ENCODE peak calls at places on chromosomes 11 and 22, in ten cellular contexts. A is left lung; X is heart right ventricle; B is psoas muscle; F is RWPE2; W is upper lobe of right lung; L is Panc1; M is lower lobe of right lung; Y is CD4-positive, alpha-beta T cell; K is HepG2. U is an unnamed sample.

GRCh38 chr22:44261861-44262595 is 50.7 kb downstream of the SHISAL1 start:
- ATAC-seq in B (no peak), W (no peak), L (no peak), M (no peak), Y (no peak), K (no peak), X (peak; percentile 43), A (no peak), F (no peak), U (no peak)

GRCh38 chr22:23764931-23765881 is 2.4 kb downstream of the C22orf15 start:
- ATAC-seq in K (no peak), M (no peak), L (no peak), W (no peak), X (no peak), B (no peak), Y (no peak), A (no peak), F (no peak), U (no peak)

GRCh38 chr11:123640677-123641494 is 13.5 kb downstream of the SCN3B start:
- ATAC-seq in A (peak; percentile 88), F (peak; percentile 79), Y (peak; percentile 80), W (peak; percentile 85), X (peak; percentile 82), B (peak; percentile 91), L (peak; percentile 95), K (peak; percentile 97), M (peak; percentile 76), U (no peak)

GRCh38 chr11:73152861-73153483 is 10.9 kb upstream of the FCHSD2 start:
- ATAC-seq in Y (peak; percentile 79), W (no peak), M (peak; percentile 49), X (no peak), L (no peak), K (peak; percentile 56), F (peak; percentile 58), A (peak; percentile 4), B (peak; percentile 38), U (no peak)

GRCh38 chr11:75534291-75535038 is 8.7 kb upstream of the GDPD5 start:
- ATAC-seq in B (no peak), F (no peak), L (no peak), W (no peak), K (no peak), X (peak; percentile 25), M (no peak), A (no peak), Y (no peak), U (no peak)

GRCh38 chr11:119594639-119595249 is 134.3 kb downstream of the NECTIN1 start:
- ATAC-seq in M (peak; percentile 25), B (no peak), K (no peak), W (no peak), F (peak; percentile 40), X (no peak), A (peak; percentile 60), Y (no peak), L (no peak), U (no peak)

GRCh38 chr22:22404598-22405284 is 103.8 kb downstream of the ZNF280B start:
- ATAC-seq in L (no peak), B (no peak), Y (no peak), X (no peak), M (no peak), W (peak; percentile 19), A (no peak), K (no peak), F (no peak), U (no peak)

GRCh38 chr22:47032956-47033647 is 270.7 kb downstream of the TBC1D22A start:
- ATAC-seq in B (no peak), F (peak; percentile 81), X (no peak), K (no peak), L (no peak), A (peak; percentile 76), M (peak; percentile 75), Y (no peak), W (peak; percentile 68), U (peak; percentile 38)

GRCh38 chr11:587546-587945 is 11.3 kb downstream of the PHRF1 start:
- ATAC-seq in B (no peak), Y (no peak), M (no peak), A (no peak), F (peak; percentile 19), L (no peak), X (no peak), W (no peak), K (peak; percentile 56), U (no peak)

GRCh38 chr11:130124096-130124495 is 35.5 kb upstream of the ST14 start:
- ATAC-seq in K (peak; percentile 99), F (peak; percentile 95), X (peak; percentile 99), A (peak; percentile 94), M (peak; percentile 97), B (peak; percentile 86), L (peak; percentile 70), Y (no peak), W (peak; percentile 96), U (peak; percentile 97)

GRCh38 chr11:71381781-71382505 is 66.2 kb downstream of the DHCR7 start:
- ATAC-seq in L (no peak), B (no peak), X (no peak), K (no peak), M (no peak), W (no peak), A (no peak), F (no peak), Y (no peak), U (no peak)

GRCh38 chr11:74462009-74462408 is 5.3 kb downstream of the KCNE3 start:
- ATAC-seq in B (peak; percentile 57), K (peak; percentile 95), F (no peak), L (no peak), M (peak; percentile 94), W (peak; percentile 93), Y (no peak), A (peak; percentile 88), X (peak; percentile 94), U (peak; percentile 84)

GRCh38 chr11:34528072-34528471 is 14.5 kb upstream of the ELF5 start:
- ATAC-seq in K (peak; percentile 56), W (no peak), B (no peak), M (no peak), A (no peak), L (no peak), F (no peak), X (no peak), Y (no peak), U (no peak)

GRCh38 chr22:24976442-24977218 is 24.1 kb downstream of the KIAA1671 start:
- ATAC-seq in K (no peak), A (no peak), L (no peak), F (peak; percentile 32), Y (no peak), M (no peak), B (no peak), X (peak; percentile 3), W (no peak), U (no peak)

GRCh38 chr11:6695377-6695776 is 12.2 kb upstream of the MRPL17 start:
- ATAC-seq in B (peak; percentile 37), X (peak; percentile 93), L (no peak), M (peak; percentile 63), K (no peak), A (peak; percentile 79), F (no peak), Y (peak; percentile 44), W (peak; percentile 48), U (peak; percentile 84)

GRCh38 chr11:61082931-61083531 is 19.3 kb upstream of the CD5 start:
- ATAC-seq in W (peak; percentile 14), F (no peak), K (no peak), M (no peak), X (no peak), B (no peak), Y (peak; percentile 27), A (no peak), L (peak; percentile 13), U (no peak)

DNA sequence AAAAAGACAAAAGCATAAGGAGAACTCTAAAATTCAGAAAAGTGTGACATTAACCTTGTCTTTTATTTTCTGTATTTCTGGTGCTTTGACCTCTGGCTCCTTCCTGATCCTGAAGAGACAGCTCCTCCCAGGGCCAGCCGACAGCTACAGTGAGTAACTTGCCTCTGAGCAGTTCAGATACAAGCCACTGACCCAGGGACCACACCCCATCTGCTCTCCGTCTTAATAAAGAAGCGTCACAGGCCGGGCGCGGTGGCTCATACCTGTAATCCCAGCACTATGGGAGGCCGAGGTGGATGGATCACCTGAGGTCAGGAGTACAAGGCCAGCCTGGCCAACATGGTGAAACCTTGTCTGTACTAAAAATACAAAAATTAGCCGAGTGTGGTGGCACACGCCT is 6.5 kb downstream of the MLC1 start:
- ATAC-seq in L (no peak), X (no peak), B (no peak), A (no peak), W (no peak), M (no peak), Y (no peak), K (no peak), F (no peak), U (no peak)
- H3K27ac ChIP-seq in L (no peak overlapping the region), X (no peak overlapping the region), B (no peak overlapping the region), A (no peak overlapping the region), W (peak overlapping the region; percentile 58), M (no peak overlapping the region), Y (no peak overlapping the region), K (no peak overlapping the region), F (no peak overlapping the region), U (no peak overlapping the region)

GRCh38 chr22:32205974-32206773 is 1.3 kb upstream of the RFPL2 start:
- ATAC-seq in M (no peak), A (no peak), W (no peak), K (peak; percentile 36), Y (no peak), B (no peak), F (no peak), X (no peak), L (peak; percentile 42), U (no peak)
- TF ChIP-seq CTCF in M (no peak), A (no peak), W (no peak), K (no peak), Y (no peak), B (no peak), F (no peak), X (no peak), L (no peak), U (no peak)

DNA sequence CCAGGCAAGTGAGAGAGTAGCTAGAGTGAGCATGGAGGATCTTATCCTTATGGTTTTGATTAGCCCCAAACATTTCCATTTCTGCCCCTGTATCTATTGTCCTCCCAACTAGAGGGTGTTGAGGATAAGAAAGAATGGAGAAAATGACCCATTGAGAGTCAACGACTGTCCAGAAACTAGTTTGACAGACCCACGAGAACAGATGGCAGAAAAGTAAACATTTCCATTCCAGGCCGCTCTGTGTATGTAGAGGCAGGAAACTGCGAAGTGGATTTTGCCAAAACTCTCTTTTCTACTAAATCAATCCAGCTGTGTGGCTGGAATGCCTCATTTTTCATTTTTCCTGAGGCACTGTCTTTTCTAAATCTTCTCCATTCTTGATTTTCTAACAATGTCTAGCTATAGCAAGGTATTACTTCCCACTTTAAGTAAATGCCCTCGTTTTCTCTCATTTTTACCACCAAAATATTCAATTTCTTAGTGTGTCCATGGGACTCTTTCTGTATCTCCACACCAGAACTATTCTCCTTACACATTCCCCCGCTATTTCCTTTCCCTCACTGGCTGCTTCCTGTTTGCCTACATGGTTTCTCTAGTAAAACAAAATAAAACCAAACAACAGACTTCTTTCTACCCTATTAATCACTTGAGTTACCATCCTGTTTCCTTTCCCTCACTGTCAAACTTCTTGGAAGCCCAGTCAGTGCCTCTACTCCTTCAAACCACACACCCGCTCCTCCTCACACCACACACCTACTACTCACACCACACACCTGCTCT is 5.5 kb upstream of the MMP8 start:
- ATAC-seq in X (no peak), A (no peak), B (no peak), F (no peak), L (no peak), Y (no peak), M (no peak), K (no peak), W (no peak), U (no peak)
- H3K27ac ChIP-seq in X (no peak overlapping the region), A (no peak overlapping the region), B (no peak overlapping the region), F (no peak overlapping the region), L (no peak overlapping the region), Y (no peak overlapping the region), M (no peak overlapping the region), K (no peak overlapping the region), W (no peak overlapping the region), U (no peak overlapping the region)

GRCh38 chr11:69102732-69103615 is 52.8 kb upstream of the SMIM38 start:
- ATAC-seq in K (peak; percentile 6), L (peak; percentile 52), A (no peak), B (no peak), M (no peak), X (no peak), F (no peak), Y (no peak), W (no peak), U (no peak)
- TF ChIP-seq CTCF in K (peak; percentile 62), L (peak; percentile 83), A (no peak), B (no peak), M (no peak), X (peak; percentile 9), F (peak; percentile 36), Y (no peak), W (no peak), U (no peak)

U was measured in gastroesophageal sphincter.